ENCODE peak calls at places on chromosomes 11 and 22, in eight cellular contexts. K, G, D, A, I, O, J and T are unnamed samples.

GRCh38 chr22:50473855-50474671 is 772 bp downstream of the SBF1 start:
- DNase-seq in K (no peak), G (no peak), D (no peak), A (peak), I (no peak), O (peak), J (peak), T (no peak)

GRCh38 chr11:116887909-116888556 is 50.6 kb upstream of the APOA1 start:
- DNase-seq in K (no peak), G (no peak), D (no peak), A (no peak), I (no peak), O (peak), J (no peak), T (no peak)

GRCh38 chr11:122642971-122643370 is 12.6 kb upstream of the UBASH3B start:
- DNase-seq in K (no peak), G (no peak), D (no peak), A (no peak), I (no peak), O (no peak), J (no peak), T (no peak)

GRCh38 chr22:49972163-49973017 is 11.8 kb downstream of the PIM3 start:
- DNase-seq in K (peak), G (no peak), D (no peak), A (no peak), I (peak), O (no peak), J (peak), T (no peak)

GRCh38 chr11:130390071-130390758 is 38.2 kb downstream of the ADAMTS8 start:
- DNase-seq in K (no peak), G (no peak), D (no peak), A (no peak), I (no peak), O (peak), J (no peak), T (no peak)

GRCh38 chr11:111236355-111236754 is 9.2 kb upstream of the POU2AF2 start:
- DNase-seq in K (no peak), G (no peak), D (no peak), A (no peak), I (no peak), O (no peak), J (no peak), T (no peak)

GRCh38 chr22:23098718-23099524 is 28.6 kb downstream of the GNAZ start:
- DNase-seq in K (peak), G (no peak), D (no peak), A (no peak), I (no peak), O (no peak), J (no peak), T (peak)

GRCh38 chr11:64765841-64766682 is 6.3 kb upstream of the PYGM start:
- DNase-seq in K (peak), G (no peak), D (no peak), A (no peak), I (no peak), O (no peak), J (peak), T (no peak)

GRCh38 chr11:121894581-121894980 is 221.4 kb downstream of the BLID start:
- DNase-seq in K (no peak), G (no peak), D (no peak), A (no peak), I (no peak), O (no peak), J (no peak), T (no peak)

GRCh38 chr11:101487775-101488174 is 96.0 kb downstream of the TRPC6 start:
- DNase-seq in K (no peak), G (no peak), D (no peak), A (no peak), I (no peak), O (peak), J (no peak), T (no peak)

GRCh38 chr11:109527496-109527895 is 105.5 kb downstream of the C11orf87 start:
- DNase-seq in K (no peak), G (no peak), D (no peak), A (no peak), I (peak), O (no peak), J (no peak), T (no peak)

GRCh38 chr22:27754247-27754887 is 47.2 kb downstream of the MN1 start:
- DNase-seq in K (no peak), G (no peak), D (no peak), A (no peak), I (no peak), O (no peak), J (no peak), T (no peak)

GRCh38 chr11:119155733-119156492 is 7.1 kb downstream of the ABCG4 start:
- DNase-seq in K (no peak), G (no peak), D (no peak), A (no peak), I (peak), O (peak), J (no peak), T (no peak)

DNA sequence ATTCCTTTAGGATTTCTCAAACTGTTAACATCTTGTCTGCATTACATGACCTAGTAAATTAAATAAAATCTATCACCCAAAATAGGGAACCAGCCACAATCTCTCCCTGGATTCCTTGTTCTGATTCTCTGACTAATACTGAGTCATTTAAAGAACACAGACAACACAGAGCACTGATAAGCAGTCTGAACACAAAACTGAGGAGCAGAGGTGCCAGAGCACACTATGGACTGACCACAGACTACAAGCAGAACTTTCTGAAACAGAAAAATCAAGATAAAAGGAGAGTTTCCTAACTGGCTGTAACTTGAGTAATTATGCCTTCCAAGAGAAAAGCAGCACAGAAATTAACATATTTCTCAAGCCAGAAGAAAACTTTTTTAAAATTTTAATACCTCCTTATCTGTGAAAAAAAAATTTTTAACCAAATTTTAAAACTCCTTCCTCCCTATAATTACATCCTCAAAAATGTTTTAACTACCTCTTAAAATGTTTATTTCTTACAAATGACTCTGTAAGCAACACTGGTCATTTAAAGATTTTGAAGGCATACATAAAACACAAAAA is 128.9 kb downstream of the SGSM3 start:
- DNase-seq in K (no peak), G (no peak), D (no peak), A (no peak), I (peak), O (peak), J (no peak), T (no peak)
- H3K27ac ChIP-seq in K (peak), G (no peak), D (peak), A (no peak), I (no peak), O (peak), J (no peak), T (no peak)

GRCh38 chr22:45531441-45531840 is 28.8 kb downstream of the FBLN1 start:
- DNase-seq in K (no peak), G (no peak), D (no peak), A (no peak), I (no peak), O (no peak), J (no peak), T (no peak)

GRCh38 chr22:45535400-45535799 is 32.7 kb downstream of the FBLN1 start:
- DNase-seq in K (no peak), G (no peak), D (no peak), A (no peak), I (no peak), O (no peak), J (no peak), T (no peak)

GRCh38 chr22:45533731-45534130 is 31.0 kb downstream of the FBLN1 start:
- DNase-seq in K (no peak), G (no peak), D (no peak), A (no peak), I (no peak), O (no peak), J (no peak), T (no peak)

GRCh38 chr22:45531944-45532631 is 29.4 kb downstream of the FBLN1 start:
- DNase-seq in K (no peak), G (no peak), D (no peak), A (no peak), I (no peak), O (no peak), J (no peak), T (no peak)

GRCh38 chr22:45534339-45535192 is 31.9 kb downstream of the FBLN1 start:
- DNase-seq in K (no peak), G (no peak), D (no peak), A (no peak), I (no peak), O (no peak), J (no peak), T (no peak)
- H3K27ac ChIP-seq in K (no peak), G (no peak), D (peak), A (no peak), I (no peak), O (no peak), J (no peak), T (no peak)

GRCh38 chr11:45285289-45285828 is 782 bp downstream of the SYT13 start:
- DNase-seq in K (no peak), G (no peak), D (no peak), A (no peak), I (no peak), O (no peak), J (no peak), T (no peak)
- H3K27ac ChIP-seq in K (no peak), G (no peak), D (no peak), A (no peak), I (no peak), O (no peak), J (peak), T (no peak)

GRCh38 chr11:66950113-66950535 is 8.1 kb downstream of the PC start:
- DNase-seq in K (peak), G (no peak), D (no peak), A (peak), I (no peak), O (peak), J (peak), T (no peak)
- H3K27ac ChIP-seq in K (peak), G (no peak), D (peak), A (no peak), I (no peak), O (peak), J (no peak), T (peak)

GRCh38 chr11:11982461-11982860 is 26.0 kb downstream of the DKK3 start:
- DNase-seq in K (peak), G (no peak), D (no peak), A (no peak), I (no peak), O (no peak), J (no peak), T (no peak)
- H3K27ac ChIP-seq in K (no peak), G (no peak), D (no peak), A (no peak), I (no peak), O (no peak), J (no peak), T (no peak)